ENCODE peak calls at places on chromosomes 5 and 9, in nine cellular contexts. N is A673; X is tibial nerve; L is PC-3; M is CD8-positive, alpha-beta T cell; O is endodermal cell; U is stomach; K is heart left ventricle; Q is transverse colon. T is an unnamed sample.

GRCh38 chr5:77305921-77306320 is 95.4 kb downstream of the PDE8B start:
- DNase-seq in N (no peak), X (no peak), L (no peak), M (no peak), O (no peak), U (no peak), K (no peak), Q (no peak), T (peak; percentile 69)

GRCh38 chr5:119036101-119036762 is 34.7 kb upstream of the DMXL1 start:
- DNase-seq in N (no peak), X (no peak), L (peak; percentile 78), M (no peak), O (no peak), U (no peak), K (no peak), Q (no peak), T (peak; percentile 31)

GRCh38 chr9:133955821-133956411 is 36.2 kb downstream of the VAV2 start:
- DNase-seq in N (peak; percentile 69), X (no peak), L (no peak), M (peak; percentile 39), O (peak; percentile 86), U (no peak), K (no peak), Q (peak; percentile 51), T (no peak)

GRCh38 chr5:36739751-36740221 is 133.4 kb downstream of the SLC1A3 start:
- DNase-seq in N (peak; percentile 85), X (peak; percentile 78), L (peak; percentile 89), M (peak; percentile 73), O (peak; percentile 95), U (peak; percentile 85), K (peak; percentile 18), Q (peak; percentile 86), T (no peak)

GRCh38 chr5:115460476-115460875 is 84.1 kb downstream of the FEM1C start:
- DNase-seq in N (no peak), X (no peak), L (peak; percentile 95), M (no peak), O (no peak), U (peak; percentile 80), K (peak; percentile 78), Q (no peak), T (peak; percentile 67)

GRCh38 chr5:149452665-149453617 is 73.8 kb upstream of the IL17B start:
- DNase-seq in N (peak; percentile 58), X (no peak), L (peak; percentile 34), M (no peak), O (peak; percentile 85), U (no peak), K (peak; percentile 74), Q (peak; percentile 57), T (peak; percentile 91)

GRCh38 chr9:20280330-20280729 is 342.0 kb downstream of the MLLT3 start:
- DNase-seq in N (no peak), X (no peak), L (no peak), M (no peak), O (no peak), U (no peak), K (no peak), Q (no peak), T (no peak)

GRCh38 chr5:146828385-146828784 is 50.2 kb downstream of the PPP2R2B start:
- DNase-seq in N (no peak), X (no peak), L (no peak), M (no peak), O (no peak), U (no peak), K (no peak), Q (no peak), T (peak; percentile 39)

GRCh38 chr9:97627624-97628023 is 5.5 kb downstream of the TSTD2 start:
- DNase-seq in N (no peak), X (no peak), L (no peak), M (no peak), O (no peak), U (no peak), K (no peak), Q (no peak), T (no peak)

GRCh38 chr5:96146675-96147074 is 185.0 kb upstream of the ELL2 start:
- DNase-seq in N (peak; percentile 15), X (no peak), L (peak; percentile 17), M (no peak), O (no peak), U (no peak), K (no peak), Q (no peak), T (peak; percentile 67)

GRCh38 chr9:95268681-95269080 is 48.8 kb downstream of the FANCC start:
- DNase-seq in N (peak; percentile 58), X (no peak), L (peak; percentile 23), M (no peak), O (peak; percentile 53), U (no peak), K (peak; percentile 20), Q (no peak), T (no peak)

GRCh38 chr5:37888476-37888875 is 48.6 kb upstream of the GDNF start:
- DNase-seq in N (no peak), X (no peak), L (peak; percentile 58), M (no peak), O (no peak), U (no peak), K (no peak), Q (no peak), T (peak; percentile 36)

GRCh38 chr9:79940919-79941318 is 369.2 kb downstream of the TLE4 start:
- DNase-seq in N (no peak), X (no peak), L (no peak), M (no peak), O (no peak), U (no peak), K (peak; percentile 16), Q (no peak), T (no peak)

GRCh38 chr9:79945495-79945894 is 373.7 kb downstream of the TLE4 start:
- DNase-seq in N (no peak), X (no peak), L (peak; percentile 32), M (no peak), O (no peak), U (no peak), K (no peak), Q (no peak), T (no peak)

GRCh38 chr9:79939819-79940218 is 368.1 kb downstream of the TLE4 start:
- DNase-seq in N (no peak), X (no peak), L (no peak), M (no peak), O (no peak), U (peak; percentile 32), K (no peak), Q (no peak), T (no peak)

GRCh38 chr9:79946718-79947117 is 375.0 kb downstream of the TLE4 start:
- DNase-seq in N (no peak), X (peak; percentile 7), L (no peak), M (no peak), O (no peak), U (peak; percentile 55), K (no peak), Q (no peak), T (no peak)

GRCh38 chr9:79944991-79945390 is 373.2 kb downstream of the TLE4 start:
- DNase-seq in N (peak; percentile 19), X (no peak), L (no peak), M (no peak), O (no peak), U (no peak), K (no peak), Q (no peak), T (no peak)
- TF ChIP-seq CTCF in N (peak; percentile 17), X (no peak), L (peak; percentile 11), M (peak; percentile 29), O (no peak), U (no peak), K (no peak), Q (no peak), T (no peak)

DNA sequence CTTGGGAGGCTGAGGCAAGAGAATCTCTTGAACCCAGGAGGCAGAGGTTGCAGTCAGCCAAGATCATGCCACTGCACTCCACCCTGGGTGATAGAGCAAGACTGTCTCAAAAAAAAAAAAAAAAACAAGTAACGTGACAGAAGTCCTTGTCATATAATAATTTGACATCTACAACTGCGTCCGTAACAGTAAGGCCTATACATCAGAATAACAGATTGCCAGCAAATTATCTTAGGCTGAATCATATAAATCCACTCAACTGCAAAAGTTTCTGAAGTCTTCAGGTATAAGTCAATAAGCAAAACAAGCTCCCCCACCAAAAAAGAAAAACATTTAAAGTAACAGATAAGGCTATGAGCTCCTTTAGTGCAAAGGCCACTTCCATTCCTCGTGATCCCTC is 3.3 kb downstream of the MAPKAP1 start:
- DNase-seq in N (no peak), X (no peak), L (no peak), M (no peak), O (no peak), U (no peak), K (no peak), Q (no peak), T (no peak)
- H3K4me3 ChIP-seq in N (no peak overlapping the region), X (no peak overlapping the region), L (no peak overlapping the region), M (no peak overlapping the region), O (no peak overlapping the region), U (no peak overlapping the region), K (no peak overlapping the region), Q (no peak overlapping the region), T (no peak overlapping the region)

GRCh38 chr5:132759114-132760042 is 12.2 kb downstream of the CCNI2 start:
- DNase-seq in N (no peak), X (no peak), L (peak; percentile 23), M (no peak), O (peak; percentile 27), U (no peak), K (no peak), Q (peak; percentile 5), T (no peak)
- H3K36me3 ChIP-seq in N (peaks cover 10% of the 10 kb centered on the region), X (no peaks in the 10 kb centered on the region), L (no peaks in the 10 kb centered on the region), M (no peaks in the 10 kb centered on the region), O (peaks cover 28% of the 10 kb centered on the region), U (peaks cover 91% of the 10 kb centered on the region), K (peaks cover 75% of the 10 kb centered on the region), Q (peaks cover 12% of the 10 kb centered on the region), T (peaks cover 27% of the 10 kb centered on the region)

GRCh38 chr9:108103294-108103693 is 613.7 kb upstream of the KLF4 start:
- DNase-seq in N (no peak), X (no peak), L (no peak), M (no peak), O (no peak), U (no peak), K (no peak), Q (no peak), T (peak; percentile 35)

GRCh38 chr9:108101410-108101809 is 611.8 kb upstream of the KLF4 start:
- DNase-seq in N (no peak), X (no peak), L (no peak), M (no peak), O (no peak), U (no peak), K (no peak), Q (no peak), T (no peak)

GRCh38 chr9:108095496-108095895 is 605.9 kb upstream of the KLF4 start:
- DNase-seq in N (no peak), X (no peak), L (no peak), M (no peak), O (no peak), U (no peak), K (no peak), Q (no peak), T (no peak)

GRCh38 chr9:108100571-108100970 is 611.0 kb upstream of the KLF4 start:
- DNase-seq in N (no peak), X (no peak), L (no peak), M (no peak), O (no peak), U (no peak), K (no peak), Q (no peak), T (no peak)

DNA sequence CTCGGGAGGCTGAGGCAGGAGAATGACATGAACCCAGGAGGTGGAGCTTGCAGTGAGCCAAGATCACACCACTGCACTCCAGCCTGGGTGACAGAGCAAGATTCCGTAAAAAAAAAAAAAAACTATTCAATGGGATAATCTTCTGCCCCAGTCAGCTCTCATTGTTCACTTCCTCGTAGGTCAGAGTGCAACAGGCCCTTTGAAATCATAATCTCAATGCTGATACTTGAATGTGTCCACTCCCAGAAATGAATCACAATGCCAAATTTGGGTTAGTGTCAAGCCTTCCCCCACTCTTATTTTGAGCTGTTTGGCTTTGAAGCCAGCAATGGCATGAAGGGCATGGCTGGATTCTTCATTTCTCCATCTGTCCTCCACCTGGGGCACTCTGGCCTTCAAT is 610.3 kb upstream of the KLF4 start:
- DNase-seq in N (no peak), X (no peak), L (peak; percentile 15), M (no peak), O (no peak), U (no peak), K (no peak), Q (no peak), T (no peak)
- TF ChIP-seq CTCF in N (no peak), X (no peak), L (no peak), M (no peak), O (no peak), U (no peak), K (no peak), Q (no peak), T (no peak)

T was measured in BJ.